ENCODE peak calls at places on chromosomes 11 and 22, in five cellular contexts. One of them, this sample, is unnamed.

GRCh38 chr22:27624705-27625104 is 176.9 kb downstream of the MN1 start:
- DNase-seq in activated T-cell treated with anti-CD3 and anti-CD28 coated beads for 24 hours: no peak
- DNase-seq in mesendoderm: no peak
- DNase-seq in SK-N-SH: no peak
- DNase-seq in DMS 273 treated with DMSO at 0.1 percent for 48 hours: no peak
- DNase-seq in this sample: no peak

GRCh38 chr22:39209756-39210155 is 35.0 kb downstream of the PDGFB start:
- DNase-seq in activated T-cell treated with anti-CD3 and anti-CD28 coated beads for 24 hours: no peak
- DNase-seq in mesendoderm: no peak
- DNase-seq in SK-N-SH: no peak
- DNase-seq in DMS 273 treated with DMSO at 0.1 percent for 48 hours: no peak
- DNase-seq in this sample: no peak

GRCh38 chr11:13214276-13214865 is 63.2 kb upstream of the BMAL1 start:
- DNase-seq in activated T-cell treated with anti-CD3 and anti-CD28 coated beads for 24 hours: no peak
- DNase-seq in SK-N-SH: no peak
- DNase-seq in DMS 273 treated with DMSO at 0.1 percent for 48 hours: no peak
- DNase-seq in mesendoderm: no peak
- DNase-seq in this sample: no peak

GRCh38 chr11:125625225-125625593 is 246 bp downstream of the CHEK1 start:
- DNase-seq in activated T-cell treated with anti-CD3 and anti-CD28 coated beads for 24 hours: no peak
- DNase-seq in mesendoderm: no peak
- DNase-seq in SK-N-SH: no peak
- DNase-seq in DMS 273 treated with DMSO at 0.1 percent for 48 hours: no peak
- DNase-seq in this sample: no peak

GRCh38 chr11:14764213-14764898 is 120.8 kb downstream of the PDE3B start:
- DNase-seq in activated T-cell treated with anti-CD3 and anti-CD28 coated beads for 24 hours: no peak
- DNase-seq in DMS 273 treated with DMSO at 0.1 percent for 48 hours: no peak
- DNase-seq in SK-N-SH: no peak
- DNase-seq in mesendoderm: no peak
- DNase-seq in this sample: no peak

GRCh38 chr11:95922536-95923440 is 1.1 kb downstream of the MTMR2 start:
- DNase-seq in mesendoderm: no peak
- DNase-seq in activated T-cell treated with anti-CD3 and anti-CD28 coated beads for 24 hours: no peak
- DNase-seq in DMS 273 treated with DMSO at 0.1 percent for 48 hours: no peak
- DNase-seq in SK-N-SH: no peak
- DNase-seq in this sample: no peak

GRCh38 chr11:134120921-134121526 is 52.2 kb downstream of the JAM3 start:
- DNase-seq in mesendoderm: peak; percentile 46
- DNase-seq in activated T-cell treated with anti-CD3 and anti-CD28 coated beads for 24 hours: no peak
- DNase-seq in SK-N-SH: peak; percentile 61
- DNase-seq in DMS 273 treated with DMSO at 0.1 percent for 48 hours: no peak
- DNase-seq in this sample: no peak

GRCh38 chr11:67022961-67023956 is at the start of gene SYT12:
- DNase-seq in DMS 273 treated with DMSO at 0.1 percent for 48 hours: no peak
- DNase-seq in mesendoderm: no peak
- DNase-seq in SK-N-SH: peak; percentile 77
- DNase-seq in activated T-cell treated with anti-CD3 and anti-CD28 coated beads for 24 hours: no peak
- DNase-seq in this sample: peak; percentile 72

GRCh38 chr11:78000193-78000592 is 5.7 kb upstream of the INTS4 start:
- DNase-seq in DMS 273 treated with DMSO at 0.1 percent for 48 hours: peak; percentile 50
- DNase-seq in mesendoderm: peak; percentile 95
- DNase-seq in activated T-cell treated with anti-CD3 and anti-CD28 coated beads for 24 hours: peak; percentile 36
- DNase-seq in SK-N-SH: peak; percentile 67
- DNase-seq in this sample: peak; percentile 29

GRCh38 chr11:67640021-67640757 is 626 bp upstream of the TBX10 start:
- DNase-seq in SK-N-SH: peak; percentile 87
- DNase-seq in mesendoderm: peak; percentile 75
- DNase-seq in activated T-cell treated with anti-CD3 and anti-CD28 coated beads for 24 hours: peak; percentile 50
- DNase-seq in DMS 273 treated with DMSO at 0.1 percent for 48 hours: no peak
- DNase-seq in this sample: peak; percentile 96

GRCh38 chr11:6411594-6412031 is 7.3 kb downstream of the APBB1 start:
- DNase-seq in SK-N-SH: no peak
- DNase-seq in DMS 273 treated with DMSO at 0.1 percent for 48 hours: no peak
- DNase-seq in activated T-cell treated with anti-CD3 and anti-CD28 coated beads for 24 hours: no peak
- DNase-seq in mesendoderm: no peak
- DNase-seq in this sample: no peak

GRCh38 chr22:24071686-24072085 is 60.6 kb downstream of the CABIN1 start:
- DNase-seq in DMS 273 treated with DMSO at 0.1 percent for 48 hours: no peak
- DNase-seq in SK-N-SH: no peak
- DNase-seq in mesendoderm: no peak
- DNase-seq in activated T-cell treated with anti-CD3 and anti-CD28 coated beads for 24 hours: no peak
- DNase-seq in this sample: no peak

GRCh38 chr22:49199224-49199623 is 628.4 kb downstream of the BRD1 start:
- DNase-seq in SK-N-SH: no peak
- DNase-seq in mesendoderm: no peak
- DNase-seq in DMS 273 treated with DMSO at 0.1 percent for 48 hours: no peak
- DNase-seq in activated T-cell treated with anti-CD3 and anti-CD28 coated beads for 24 hours: no peak
- DNase-seq in this sample: no peak

GRCh38 chr22:47328550-47329243 is 566.2 kb downstream of the TBC1D22A start:
- DNase-seq in SK-N-SH: peak; percentile 34
- DNase-seq in activated T-cell treated with anti-CD3 and anti-CD28 coated beads for 24 hours: no peak
- DNase-seq in DMS 273 treated with DMSO at 0.1 percent for 48 hours: no peak
- DNase-seq in mesendoderm: no peak
- DNase-seq in this sample: no peak

GRCh38 chr11:134040386-134041297 is 28.2 kb upstream of the JAM3 start:
- DNase-seq in mesendoderm: no peak
- DNase-seq in DMS 273 treated with DMSO at 0.1 percent for 48 hours: no peak
- DNase-seq in activated T-cell treated with anti-CD3 and anti-CD28 coated beads for 24 hours: no peak
- DNase-seq in SK-N-SH: no peak
- DNase-seq in this sample: no peak

GRCh38 chr11:114832532-114833125 is 154.3 kb downstream of the NXPE2 start:
- DNase-seq in SK-N-SH: no peak
- DNase-seq in DMS 273 treated with DMSO at 0.1 percent for 48 hours: no peak
- DNase-seq in activated T-cell treated with anti-CD3 and anti-CD28 coated beads for 24 hours: no peak
- DNase-seq in mesendoderm: no peak
- DNase-seq in this sample: no peak

GRCh38 chr11:117809236-117810055 is 12.4 kb upstream of the DSCAML1 start:
- DNase-seq in DMS 273 treated with DMSO at 0.1 percent for 48 hours: peak; percentile 37
- DNase-seq in SK-N-SH: peak; percentile 90
- DNase-seq in activated T-cell treated with anti-CD3 and anti-CD28 coated beads for 24 hours: no peak
- DNase-seq in mesendoderm: peak; percentile 78
- DNase-seq in this sample: peak; percentile 95

GRCh38 chr22:27531782-27532530 is 269.6 kb downstream of the MN1 start:
- DNase-seq in DMS 273 treated with DMSO at 0.1 percent for 48 hours: no peak
- DNase-seq in activated T-cell treated with anti-CD3 and anti-CD28 coated beads for 24 hours: no peak
- DNase-seq in mesendoderm: peak; percentile 86
- DNase-seq in SK-N-SH: no peak
- DNase-seq in this sample: no peak

GRCh38 chr11:83971063-83971462 is 684.9 kb upstream of the CCDC90B start:
- DNase-seq in mesendoderm: peak; percentile 58
- DNase-seq in activated T-cell treated with anti-CD3 and anti-CD28 coated beads for 24 hours: no peak
- DNase-seq in SK-N-SH: no peak
- DNase-seq in DMS 273 treated with DMSO at 0.1 percent for 48 hours: no peak
- DNase-seq in this sample: no peak

GRCh38 chr11:62392944-62393628 is 25.7 kb upstream of the SCGB1A1 start:
- DNase-seq in mesendoderm: no peak
- DNase-seq in SK-N-SH: no peak
- DNase-seq in DMS 273 treated with DMSO at 0.1 percent for 48 hours: no peak
- DNase-seq in activated T-cell treated with anti-CD3 and anti-CD28 coated beads for 24 hours: no peak
- DNase-seq in this sample: no peak

GRCh38 chr11:94961255-94961654 is 12.1 kb downstream of the CWC15 start:
- DNase-seq in DMS 273 treated with DMSO at 0.1 percent for 48 hours: no peak
- DNase-seq in mesendoderm: no peak
- DNase-seq in SK-N-SH: no peak
- DNase-seq in activated T-cell treated with anti-CD3 and anti-CD28 coated beads for 24 hours: no peak
- DNase-seq in this sample: no peak

GRCh38 chr22:48780597-48781277 is 1046.9 kb downstream of the BRD1 start:
- DNase-seq in mesendoderm: no peak
- DNase-seq in activated T-cell treated with anti-CD3 and anti-CD28 coated beads for 24 hours: no peak
- DNase-seq in SK-N-SH: no peak
- DNase-seq in DMS 273 treated with DMSO at 0.1 percent for 48 hours: no peak
- DNase-seq in this sample: no peak

GRCh38 chr11:10050561-10050960 is 243.5 kb downstream of the SBF2 start:
- DNase-seq in DMS 273 treated with DMSO at 0.1 percent for 48 hours: no peak
- DNase-seq in activated T-cell treated with anti-CD3 and anti-CD28 coated beads for 24 hours: no peak
- DNase-seq in mesendoderm: no peak
- DNase-seq in SK-N-SH: no peak
- DNase-seq in this sample: no peak

GRCh38 chr22:17272511-17272991 is 53.3 kb upstream of the ADA2 start:
- DNase-seq in DMS 273 treated with DMSO at 0.1 percent for 48 hours: no peak
- DNase-seq in mesendoderm: peak; percentile 95
- DNase-seq in activated T-cell treated with anti-CD3 and anti-CD28 coated beads for 24 hours: no peak
- DNase-seq in SK-N-SH: no peak
- DNase-seq in this sample: no peak

GRCh38 chr22:39900306-39901227 is at the start of gene GRAP2:
- DNase-seq in SK-N-SH: no peak
- DNase-seq in mesendoderm: no peak
- DNase-seq in DMS 273 treated with DMSO at 0.1 percent for 48 hours: no peak
- DNase-seq in activated T-cell treated with anti-CD3 and anti-CD28 coated beads for 24 hours: no peak
- DNase-seq in this sample: no peak

GRCh38 chr11:121439337-121439736 is 12.8 kb upstream of the SORL1 start:
- DNase-seq in DMS 273 treated with DMSO at 0.1 percent for 48 hours: no peak
- DNase-seq in activated T-cell treated with anti-CD3 and anti-CD28 coated beads for 24 hours: no peak
- DNase-seq in mesendoderm: no peak
- DNase-seq in SK-N-SH: no peak
- DNase-seq in this sample: no peak

GRCh38 chr11:45994421-45995341 is 72.2 kb downstream of the LARGE2 start:
- DNase-seq in DMS 273 treated with DMSO at 0.1 percent for 48 hours: no peak
- DNase-seq in activated T-cell treated with anti-CD3 and anti-CD28 coated beads for 24 hours: no peak
- DNase-seq in mesendoderm: peak; percentile 89
- DNase-seq in SK-N-SH: peak; percentile 25
- DNase-seq in this sample: no peak

GRCh38 chr11:114290503-114291239 is 5.5 kb upstream of the NNMT start:
- DNase-seq in activated T-cell treated with anti-CD3 and anti-CD28 coated beads for 24 hours: no peak
- DNase-seq in mesendoderm: no peak
- DNase-seq in DMS 273 treated with DMSO at 0.1 percent for 48 hours: no peak
- DNase-seq in SK-N-SH: no peak
- DNase-seq in this sample: no peak

This sample was measured in 8988T.